ENCODE peak calls at places on chromosomes 12 and 14, in eight cellular contexts. I is mesothelial cell of epicardium; N is activated T-helper 9 cell treated with anti-CD3 and anti-CD28 coated beads, Interleukin-2, amount 50 U/mL, for 16 hours; D is stimulated activated CD8-positive, alpha-beta memory T cell treated with anti-CD3 and anti-CD28 coated beads, Interleukin-7, amount 100 ng/mL, for 1 hour; G is activated gamma-delta T cell treated with Interleukin-2 at 50 U/mL for 16 hours; M is fibroblast of lung; J is NCI-H82; A is activated T-cell treated with anti-CD3 and anti-CD28 coated beads, Interleukin-2, amount 50 U/mL, for 48 hours. U is an unnamed sample.

GRCh38 chr14:103140316-103141109 is 17.3 kb downstream of the TNFAIP2 start:
- DNase-seq in I (no peak), N (no peak), D (no peak), G (no peak), M (no peak), J (peak; percentile 57), A (no peak), U (no peak)

GRCh38 chr12:29282452-29282851 is 98.5 kb downstream of the ERGIC2 start:
- DNase-seq in I (no peak), N (no peak), D (no peak), G (no peak), M (peak; percentile 49), J (no peak), A (no peak), U (no peak)

GRCh38 chr14:99537399-99537798 is 56.2 kb downstream of the CCNK start:
- DNase-seq in I (peak; percentile 59), N (no peak), D (no peak), G (no peak), M (peak; percentile 91), J (no peak), A (no peak), U (no peak)

GRCh38 chr14:72515779-72516770 is 377.8 kb downstream of the DPF3 start:
- DNase-seq in I (no peak), N (no peak), D (no peak), G (no peak), M (peak; percentile 53), J (no peak), A (no peak), U (no peak)

GRCh38 chr12:69007858-69008314 is 74.9 kb upstream of the CPM start:
- DNase-seq in I (no peak), N (no peak), D (no peak), G (no peak), M (no peak), J (no peak), A (no peak), U (peak; percentile 69)

GRCh38 chr12:102249073-102249854 is 51.6 kb upstream of the PMCH start:
- DNase-seq in I (no peak), N (no peak), D (no peak), G (no peak), M (peak; percentile 30), J (no peak), A (no peak), U (no peak)

GRCh38 chr14:63130531-63130930 is 73.7 kb upstream of the RHOJ start:
- DNase-seq in I (no peak), N (no peak), D (no peak), G (no peak), M (no peak), J (no peak), A (no peak), U (no peak)

GRCh38 chr14:50647282-50647681 is 20.8 kb downstream of the SAV1 start:
- DNase-seq in I (no peak), N (no peak), D (no peak), G (no peak), M (no peak), J (no peak), A (no peak), U (no peak)

GRCh38 chr12:105120551-105120950 is 13.0 kb downstream of the WASHC4 start:
- DNase-seq in I (no peak), N (no peak), D (no peak), G (no peak), M (peak; percentile 26), J (no peak), A (no peak), U (no peak)

GRCh38 chr12:88865537-88865936 is 285.3 kb upstream of the KITLG start:
- DNase-seq in I (no peak), N (no peak), D (no peak), G (no peak), M (no peak), J (no peak), A (no peak), U (no peak)

GRCh38 chr12:71160585-71160984 is 2.8 kb upstream of the TSPAN8 start:
- DNase-seq in I (no peak), N (no peak), D (no peak), G (no peak), M (peak; percentile 17), J (no peak), A (no peak), U (no peak)

GRCh38 chr14:74501135-74501614 is 7.6 kb downstream of the ISCA2 start:
- DNase-seq in I (peak; percentile 78), N (no peak), D (no peak), G (no peak), M (peak; percentile 79), J (peak; percentile 84), A (no peak), U (no peak)

GRCh38 chr14:104358528-104359300 is 220.3 kb downstream of the KIF26A start:
- DNase-seq in I (no peak), N (no peak), D (no peak), G (no peak), M (no peak), J (no peak), A (no peak), U (no peak)

GRCh38 chr14:58821421-58821820 is 183.7 kb downstream of the DACT1 start:
- DNase-seq in I (no peak), N (no peak), D (no peak), G (no peak), M (no peak), J (no peak), A (no peak), U (no peak)

GRCh38 chr12:122921917-122922316 is 26.0 kb upstream of the VPS37B start:
- DNase-seq in I (no peak), N (no peak), D (no peak), G (no peak), M (no peak), J (no peak), A (no peak), U (no peak)

GRCh38 chr12:64459388-64460024 is 7.6 kb downstream of the TBK1 start:
- DNase-seq in I (no peak), N (no peak), D (no peak), G (no peak), M (no peak), J (no peak), A (no peak), U (no peak)

GRCh38 chr12:121038861-121039654 is at the start of gene OASL:
- DNase-seq in I (no peak), N (peak; percentile 41), D (no peak), G (peak; percentile 56), M (peak; percentile 25), J (no peak), A (peak; percentile 78), U (no peak)

GRCh38 chr12:52010692-52011601 is 4.2 kb downstream of the TAMALIN start:
- DNase-seq in I (no peak), N (no peak), D (no peak), G (no peak), M (no peak), J (peak; percentile 34), A (no peak), U (no peak)

GRCh38 chr12:111219440-111219839 is 149.5 kb downstream of the PHETA1 start:
- DNase-seq in I (no peak), N (no peak), D (no peak), G (no peak), M (no peak), J (no peak), A (no peak), U (no peak)

GRCh38 chr14:76006253-76006652 is 20.7 kb downstream of the IFT43 start:
- DNase-seq in I (no peak), N (no peak), D (no peak), G (no peak), M (no peak), J (no peak), A (no peak), U (no peak)